ENCODE peak calls at places on chromosomes 2 and 18, in four cellular contexts. V is BE2C, T is breast epithelium, Y is astrocyte of the spinal cord. J is an unnamed sample.

GRCh38 chr2:230868947-230869690 is 4.4 kb downstream of the ITM2C start:
- DNase-seq in V (peak), T (no peak), Y (peak), J (no peak)

GRCh38 chr2:25700221-25700660 is 26.9 kb upstream of the DTNB start:
- DNase-seq in V (peak), T (no peak), Y (peak), J (peak)

GRCh38 chr2:226652388-226652787 is 147.2 kb downstream of the IRS1 start:
- DNase-seq in V (no peak), T (no peak), Y (peak), J (no peak)

GRCh38 chr2:110104025-110104771 is 11.4 kb downstream of the MALL start:
- DNase-seq in V (no peak), T (no peak), Y (peak), J (no peak)

GRCh38 chr18:57150828-57151227 is 3.9 kb downstream of the BOD1L2 start:
- DNase-seq in V (peak), T (no peak), Y (no peak), J (peak)

GRCh38 chr2:127081826-127082633 is 24.9 kb downstream of the BIN1 start:
- DNase-seq in V (no peak), T (no peak), Y (no peak), J (peak)

GRCh38 chr2:202574541-202574940 is 60.2 kb upstream of the FAM117B start:
- DNase-seq in V (no peak), T (no peak), Y (no peak), J (no peak)

GRCh38 chr2:211957799-211958198 is 580.8 kb downstream of the ERBB4 start:
- DNase-seq in V (no peak), T (no peak), Y (no peak), J (no peak)

GRCh38 chr2:127651381-127651809 is 5.4 kb downstream of the GPR17 start:
- DNase-seq in V (no peak), T (no peak), Y (no peak), J (no peak)

GRCh38 chr18:65628390-65628789 is 122.4 kb upstream of the CDH7 start:
- DNase-seq in V (no peak), T (no peak), Y (no peak), J (no peak)

GRCh38 chr2:122328811-122329210 is 573.4 kb downstream of the TSN start:
- DNase-seq in V (no peak), T (no peak), Y (no peak), J (no peak)

GRCh38 chr2:147355706-147356105 is 489.1 kb upstream of the ACVR2A start:
- DNase-seq in V (no peak), T (peak), Y (no peak), J (no peak)

GRCh38 chr18:74380916-74381315 is 65.3 kb downstream of the C18orf63 start:
- DNase-seq in V (no peak), T (no peak), Y (no peak), J (no peak)

GRCh38 chr2:145020694-145021093 is 500.8 kb upstream of the ZEB2 start:
- DNase-seq in V (no peak), T (no peak), Y (no peak), J (no peak)

GRCh38 chr2:46827274-46827930 is 88.2 kb downstream of the MCFD2 start:
- DNase-seq in V (peak), T (no peak), Y (peak), J (no peak)

GRCh38 chr2:62297642-62298010 is 101.7 kb downstream of the B3GNT2 start:
- DNase-seq in V (no peak), T (no peak), Y (no peak), J (no peak)

GRCh38 chr2:100730290-100730868 is 89.6 kb upstream of the NPAS2 start:
- DNase-seq in V (no peak), T (peak), Y (peak), J (peak)

GRCh38 chr2:100731535-100731981 is 88.4 kb upstream of the NPAS2 start:
- DNase-seq in V (no peak), T (no peak), Y (peak), J (no peak)

GRCh38 chr2:100736121-100736915 is 83.6 kb upstream of the NPAS2 start:
- DNase-seq in V (no peak), T (no peak), Y (no peak), J (no peak)

GRCh38 chr2:100733344-100734187 is 86.4 kb upstream of the NPAS2 start:
- DNase-seq in V (no peak), T (peak), Y (peak), J (no peak)
- H3K4me3 ChIP-seq in V (no peak), T (no peak), Y (no peak), J (no peak)

DNA sequence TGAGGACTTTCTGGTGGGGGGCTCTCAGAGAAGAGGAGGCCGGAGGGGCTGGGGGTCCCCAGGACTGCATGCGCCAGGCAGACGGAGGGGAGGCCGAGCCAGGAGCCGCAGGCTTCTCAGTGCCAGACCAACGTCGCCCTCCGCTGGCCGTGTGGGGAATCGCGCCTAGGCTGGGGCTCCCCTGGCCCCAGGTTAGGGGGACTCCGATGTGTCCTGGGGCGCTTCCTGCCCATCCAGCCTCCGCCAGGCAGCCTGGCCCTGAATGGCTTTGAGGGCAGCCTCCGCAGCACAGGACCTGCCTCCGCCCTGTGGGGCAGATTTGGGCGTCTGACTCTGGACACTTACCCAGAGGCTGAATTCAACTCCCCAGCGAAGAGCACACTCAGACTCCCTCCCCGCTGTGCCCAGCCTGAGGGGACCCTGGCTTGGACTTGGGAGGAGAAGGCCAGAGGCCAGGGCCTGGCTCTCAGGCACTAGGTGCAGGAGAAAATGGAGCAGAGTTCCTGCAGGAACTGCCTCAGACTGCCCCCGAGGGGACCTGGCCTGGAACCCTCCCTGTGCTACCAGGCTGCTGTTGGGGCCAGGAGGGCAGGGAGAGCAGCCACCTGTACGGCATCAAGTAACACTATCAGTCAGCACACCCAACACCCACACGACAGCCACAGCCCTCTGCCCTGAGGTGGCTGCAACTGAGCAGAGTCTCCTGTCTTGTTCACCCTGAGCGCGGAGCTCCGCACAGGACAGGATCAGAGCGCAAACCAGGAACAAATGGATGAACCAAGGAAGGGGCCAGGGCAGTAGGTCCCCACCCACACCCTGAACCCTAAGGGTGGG is 621 bp upstream of the TEKT4 start:
- DNase-seq in V (no peak), T (no peak), Y (no peak), J (peak)
- TF ChIP-seq CTCF in V (peak), T (no peak), Y (peak), J (peak)

GRCh38 chr2:130374587-130375290 is 18.9 kb downstream of the PTPN18 start:
- DNase-seq in V (no peak), T (no peak), Y (no peak), J (no peak)

GRCh38 chr2:130376433-130377293 is 20.8 kb downstream of the PTPN18 start:
- DNase-seq in V (no peak), T (no peak), Y (no peak), J (no peak)

GRCh38 chr2:130373808-130374365 is 18.0 kb downstream of the PTPN18 start:
- DNase-seq in V (no peak), T (no peak), Y (no peak), J (peak)

GRCh38 chr2:130377491-130377890 is 21.6 kb downstream of the PTPN18 start:
- DNase-seq in V (no peak), T (no peak), Y (no peak), J (no peak)

DNA sequence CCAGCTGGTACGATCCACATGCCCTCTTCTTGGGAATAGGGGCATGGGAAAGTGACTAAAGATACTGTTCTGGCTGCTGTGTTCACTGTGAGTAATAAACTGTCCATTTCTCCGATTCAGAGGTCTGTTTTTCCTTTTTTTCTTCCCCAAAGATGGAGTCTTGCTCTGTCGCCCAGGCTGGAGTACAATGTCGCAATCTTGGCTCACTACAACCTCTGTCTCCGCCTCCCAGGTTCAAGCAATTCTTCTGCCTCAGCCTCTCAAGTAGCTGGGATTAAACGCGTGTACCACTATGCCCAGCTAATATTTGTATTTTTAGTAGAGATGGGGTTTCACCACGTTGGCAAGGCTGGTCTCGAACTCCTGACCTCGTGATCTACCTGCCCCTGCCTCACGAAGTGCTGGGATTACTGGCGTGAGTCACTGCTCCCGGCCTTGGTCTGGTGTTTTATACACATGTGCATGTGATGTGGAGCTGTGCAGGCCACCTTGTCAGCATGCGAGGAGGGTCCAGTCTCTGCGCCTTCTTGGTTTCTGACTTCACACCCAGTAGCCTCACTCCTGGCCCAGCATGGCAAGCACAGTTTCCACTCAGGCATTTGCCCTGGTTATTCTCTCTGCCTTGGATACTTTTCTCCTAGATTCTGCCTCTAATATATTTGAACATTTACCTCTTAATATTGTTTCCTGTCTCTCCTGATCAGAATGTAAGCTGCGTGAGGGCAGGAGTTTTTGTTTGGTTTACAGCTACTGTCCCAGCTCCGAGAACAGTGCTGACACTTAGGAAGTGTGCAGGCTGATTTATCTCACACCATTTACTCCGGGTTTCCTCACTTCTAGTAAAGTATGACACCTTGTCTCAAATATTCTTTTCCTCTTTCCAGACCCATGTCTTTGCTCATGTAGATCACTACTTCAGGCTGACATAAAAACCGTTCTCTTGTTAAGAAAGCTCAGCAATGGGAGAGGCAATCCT is 19.7 kb downstream of the PTPN18 start:
- DNase-seq in V (no peak), T (no peak), Y (no peak), J (no peak)
- H3K4me3 ChIP-seq in V (no peak), T (no peak), Y (no peak), J (no peak)

GRCh38 chr2:96361751-96362150 is 26.2 kb downstream of the NCAPH start:
- DNase-seq in V (no peak), T (no peak), Y (no peak), J (no peak)
- TF ChIP-seq CTCF in V (no peak), T (no peak), Y (no peak), J (no peak)

DNA sequence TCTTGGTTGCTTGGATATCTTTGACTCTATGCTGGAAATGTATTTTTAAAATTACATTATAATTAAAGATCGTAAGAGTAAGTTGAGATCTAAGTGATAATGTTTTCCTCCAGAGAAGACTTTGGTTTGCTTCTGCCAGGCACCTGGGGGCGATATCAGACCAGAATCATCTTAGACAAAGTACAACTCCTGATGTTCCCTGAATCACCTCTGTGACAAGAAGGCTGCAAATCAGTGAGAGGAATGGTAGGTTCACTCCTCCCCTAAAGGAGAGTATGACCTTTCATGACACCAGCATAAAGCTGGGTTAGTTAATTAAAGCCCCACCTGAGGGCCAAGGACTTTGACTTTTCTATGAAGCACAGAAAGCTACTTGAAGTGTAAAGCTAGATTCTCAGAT is 114.4 kb upstream of the DTNA start:
- DNase-seq in V (no peak), T (no peak), Y (peak), J (peak)
- H3K4me3 ChIP-seq in V (no peak), T (no peak), Y (no peak), J (no peak)

DNA sequence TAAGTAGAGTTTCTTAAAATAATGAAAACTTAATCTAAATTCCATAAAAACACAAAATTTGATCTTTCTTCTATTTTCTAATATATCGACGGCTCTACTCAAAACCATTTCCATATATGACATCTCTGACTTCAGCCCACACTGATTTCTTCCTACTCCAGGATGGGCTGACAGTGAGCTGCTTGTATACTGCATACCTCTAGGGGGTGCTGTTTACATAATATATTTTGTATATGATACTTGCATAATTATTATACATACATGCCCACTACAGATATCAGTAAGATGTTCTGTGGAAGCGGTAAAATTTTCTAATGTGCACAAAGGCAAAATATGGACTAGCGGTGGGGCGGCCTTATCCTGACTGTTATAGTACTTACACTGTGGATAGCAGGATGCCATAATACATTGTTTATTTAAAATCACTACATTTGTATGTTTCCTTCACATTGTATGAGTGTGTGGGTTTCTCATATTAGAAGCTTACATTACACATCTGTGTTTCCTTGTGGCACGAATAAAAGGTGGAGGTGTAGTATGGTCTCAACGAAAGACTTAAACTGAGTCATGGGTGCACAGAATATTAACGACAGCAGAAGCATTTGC is 66.1 kb upstream of the NXPH2 start:
- DNase-seq in V (no peak), T (no peak), Y (peak), J (no peak)
- TF ChIP-seq CTCF in V (peak), T (peak), Y (peak), J (peak)

DNA sequence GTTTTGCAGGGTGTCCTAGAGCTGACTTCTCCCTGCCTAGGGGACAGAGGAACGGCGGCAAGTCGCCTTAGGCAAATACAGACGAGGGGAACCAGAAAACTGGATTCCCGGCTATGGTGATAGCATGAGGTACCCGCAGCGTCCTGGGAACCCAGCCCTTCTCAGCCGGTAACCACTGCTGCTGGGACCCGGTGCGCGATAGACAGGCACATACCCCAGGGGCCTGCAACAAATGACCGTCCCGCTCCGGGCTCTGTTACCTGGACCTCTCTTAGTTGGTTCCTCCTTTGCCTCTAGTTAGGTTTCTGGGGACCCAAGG is 643 bp upstream of the SERPINE2 start:
- DNase-seq in V (no peak), T (no peak), Y (no peak), J (no peak)
- H3K4me3 ChIP-seq in V (peak), T (peak), Y (peak), J (peak)

GRCh38 chr2:113039675-113040074 is 13.0 kb downstream of the IL36B start:
- DNase-seq in V (no peak), T (no peak), Y (no peak), J (no peak)

GRCh38 chr2:113039158-113039557 is 13.5 kb downstream of the IL36B start:
- DNase-seq in V (no peak), T (no peak), Y (no peak), J (no peak)

GRCh38 chr2:113036763-113037162 is 15.9 kb downstream of the IL36B start:
- DNase-seq in V (no peak), T (no peak), Y (no peak), J (no peak)

GRCh38 chr2:113046465-113046864 is 6.2 kb downstream of the IL36B start:
- DNase-seq in V (no peak), T (no peak), Y (no peak), J (no peak)

GRCh38 chr2:113041871-113042270 is 10.8 kb downstream of the IL36B start:
- DNase-seq in V (no peak), T (no peak), Y (no peak), J (no peak)
- TF ChIP-seq CTCF in V (no peak), T (no peak), Y (no peak), J (peak)

GRCh38 chr18:26317353-26317865 is 91.2 kb downstream of the TAF4B start:
- DNase-seq in V (no peak), T (no peak), Y (no peak), J (no peak)
- H3K4me3 ChIP-seq in V (no peak), T (no peak), Y (no peak), J (no peak)

GRCh38 chr2:2769481-2770431 is 438.7 kb upstream of the MYT1L start:
- DNase-seq in V (peak), T (peak), Y (no peak), J (no peak)
- TF ChIP-seq CTCF in V (peak), T (no peak), Y (no peak), J (no peak)